ENCODE peak calls at places on chromosomes 4 and X, in four cellular contexts. F is mammary epithelial cell, B is breast epithelium, X is cardiac muscle cell. H is an unnamed sample. For H3K36me3 and H3K4me1, the result is how much of the 10 kb centered on the place peaks cover.

GRCh38 chr4:95129708-95130343 is 372.1 kb downstream of the BMPR1B start:
- DNase-seq in F (peak), B (no peak), X (peak), H (peak)

GRCh38 chr4:27463816-27464215 is 603.2 kb downstream of the STIM2 start:
- DNase-seq in F (peak), B (no peak), X (peak), H (no peak)

GRCh38 chrX:14802943-14803710 is 69.7 kb downstream of the FANCB start:
- DNase-seq in F (peak), B (no peak), X (peak), H (no peak)

GRCh38 chr4:7183161-7183560 is 9.2 kb upstream of the SORCS2 start:
- DNase-seq in F (no peak), B (no peak), X (no peak), H (no peak)

GRCh38 chr4:107900508-107900907 is 30.8 kb upstream of the CYP2U1 start:
- DNase-seq in F (no peak), B (no peak), X (no peak), H (no peak)

GRCh38 chr4:147891476-147892115 is 159.7 kb downstream of the ARHGAP10 start:
- DNase-seq in F (no peak), B (no peak), X (no peak), H (no peak)

GRCh38 chr4:89509708-89510269 is 202.2 kb upstream of the GPRIN3 start:
- DNase-seq in F (peak), B (no peak), X (peak), H (no peak)

GRCh38 chr4:113758361-113758760 is 3.2 kb downstream of the CAMK2D start:
- DNase-seq in F (peak), B (no peak), X (peak), H (no peak)

GRCh38 chrX:70755850-70756249 is 152.7 kb downstream of the TEX11 start:
- DNase-seq in F (no peak), B (no peak), X (no peak), H (no peak)

GRCh38 chr4:126123933-126124332 is 809.2 kb downstream of the FAT4 start:
- DNase-seq in F (no peak), B (no peak), X (peak), H (no peak)

GRCh38 chr4:79466621-79467020 is 58.6 kb upstream of the GK2 start:
- DNase-seq in F (no peak), B (no peak), X (peak), H (no peak)

GRCh38 chr4:7666744-7667143 is 232.0 kb upstream of the PSAPL1 start:
- DNase-seq in F (no peak), B (no peak), X (no peak), H (no peak)

GRCh38 chr4:176883681-176884418 is 91.1 kb upstream of the VEGFC start:
- DNase-seq in F (peak), B (no peak), X (peak), H (no peak)

GRCh38 chr4:155629183-155629825 is 37.3 kb upstream of the GUCY1A1 start:
- DNase-seq in F (peak), B (no peak), X (peak), H (no peak)

GRCh38 chr4:107897823-107898222 is 33.5 kb upstream of the CYP2U1 start:
- DNase-seq in F (no peak), B (no peak), X (no peak), H (no peak)

GRCh38 chr4:184470785-184471110 is 3.6 kb downstream of the IRF2 start:
- DNase-seq in F (no peak), B (no peak), X (no peak), H (no peak)

DNA sequence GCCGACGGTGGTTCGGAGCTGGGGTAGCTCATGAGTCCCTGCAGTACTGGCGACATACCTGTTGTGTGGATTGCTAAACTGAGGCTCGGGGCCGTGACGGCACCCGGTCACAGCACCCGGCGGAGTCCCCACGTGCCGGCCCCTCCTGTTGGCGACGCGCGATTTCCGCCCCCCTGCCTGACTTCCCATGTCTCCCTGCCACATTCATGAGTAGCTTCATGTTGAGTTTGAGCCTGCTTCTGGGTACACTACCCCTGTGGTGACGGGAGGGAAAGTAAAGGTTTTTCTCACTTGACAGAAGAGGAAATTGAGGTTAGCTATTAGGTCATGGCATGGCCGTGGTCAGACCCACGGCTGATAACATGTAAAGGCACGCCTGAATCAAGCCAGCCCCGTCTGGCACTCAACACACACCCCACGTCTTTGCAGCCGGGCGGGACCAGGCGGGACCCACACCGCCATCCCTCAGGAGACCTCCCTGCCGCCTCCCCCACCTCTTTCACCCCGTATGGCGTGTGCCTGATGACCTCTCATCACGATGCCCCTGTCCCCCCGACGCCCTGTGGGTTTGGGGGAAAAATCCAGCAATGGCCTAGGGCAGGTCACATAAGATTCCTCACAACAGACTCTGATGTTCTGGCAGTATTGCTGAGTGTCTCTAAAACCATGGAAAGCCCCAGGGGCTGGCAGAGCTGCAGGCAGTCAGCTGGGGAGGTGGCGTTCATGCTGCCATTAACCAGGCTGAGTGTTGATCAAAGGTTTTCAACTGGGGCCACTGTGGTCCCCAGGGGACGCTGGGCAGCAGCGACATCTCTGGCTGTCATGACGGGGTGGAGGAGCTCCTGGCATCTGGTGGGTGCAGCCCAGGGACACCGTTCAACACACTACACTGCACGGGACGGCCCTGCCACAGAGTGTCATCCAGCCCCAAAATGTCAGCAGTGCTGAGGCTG is 29.2 kb downstream of the P2RY8 start:
- DNase-seq in F (peak), B (no peak), X (no peak), H (no peak)
- H3K27ac ChIP-seq in F (no peak), B (no peak), X (no peak), H (no peak)

GRCh38 chrX:1389181-1389992 is 2.5 kb downstream of the SLC25A6 start:
- DNase-seq in F (no peak), B (no peak), X (no peak), H (no peak)
- H3K36me3 ChIP-seq in F (under half), B (under half), X (half or more), H (half or more)

GRCh38 chr4:73597594-73597993 is 22.6 kb downstream of the RASSF6 start:
- DNase-seq in F (no peak), B (no peak), X (no peak), H (no peak)

GRCh38 chr4:73600917-73601316 is 19.3 kb downstream of the RASSF6 start:
- DNase-seq in F (no peak), B (no peak), X (peak), H (no peak)

GRCh38 chr4:73603307-73603710 is 16.9 kb downstream of the RASSF6 start:
- DNase-seq in F (peak), B (no peak), X (peak), H (no peak)

GRCh38 chr4:73596001-73596400 is 24.2 kb downstream of the RASSF6 start:
- DNase-seq in F (no peak), B (no peak), X (no peak), H (no peak)

DNA sequence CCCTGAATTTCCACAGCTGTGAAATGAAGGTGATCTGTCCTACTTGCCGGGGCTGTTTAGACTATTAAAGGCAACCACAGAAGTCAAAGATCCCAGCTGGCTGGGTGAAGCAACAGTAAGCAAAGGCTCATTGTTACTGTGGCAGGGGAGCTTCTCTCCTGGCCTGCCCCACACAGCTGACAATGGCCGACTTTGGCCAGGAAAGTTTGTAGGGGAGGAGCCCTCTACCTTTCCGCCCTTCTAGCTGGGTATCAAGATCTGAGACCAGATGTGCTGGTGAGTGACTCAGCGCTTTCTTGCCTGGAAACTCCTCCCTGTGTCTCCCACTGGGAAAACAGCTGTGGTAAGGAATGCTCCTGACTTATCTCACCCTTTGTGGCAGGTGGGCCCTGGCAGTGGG is 21.1 kb downstream of the RASSF6 start:
- DNase-seq in F (peak), B (peak), X (peak), H (no peak)
- H3K4me1 ChIP-seq in F (under half), B (under half), X (under half), H (under half)

GRCh38 chrX:72366178-72366577 is 60.5 kb upstream of the CITED1 start:
- DNase-seq in F (no peak), B (no peak), X (no peak), H (no peak)
- H3K27ac ChIP-seq in F (no peak), B (no peak), X (no peak), H (no peak)

GRCh38 chr4:180745019-180745418 is 1498.2 kb upstream of the TENM3 start:
- DNase-seq in F (no peak), B (no peak), X (no peak), H (no peak)
- H3K36me3 ChIP-seq in F (under half), B (under half), X (under half), H (under half)

GRCh38 chrX:151985955-151986354 is 11.5 kb upstream of the GABRE start:
- DNase-seq in F (peak), B (no peak), X (peak), H (no peak)

GRCh38 chrX:151984328-151984727 is 9.9 kb upstream of the GABRE start:
- DNase-seq in F (peak), B (no peak), X (peak), H (no peak)

GRCh38 chrX:151983186-151983585 is 8.7 kb upstream of the GABRE start:
- DNase-seq in F (peak), B (no peak), X (no peak), H (no peak)

GRCh38 chrX:151985531-151985930 is 11.1 kb upstream of the GABRE start:
- DNase-seq in F (no peak), B (no peak), X (no peak), H (no peak)

GRCh38 chrX:151984891-151985290 is 10.4 kb upstream of the GABRE start:
- DNase-seq in F (no peak), B (no peak), X (no peak), H (no peak)
- H3K4me1 ChIP-seq in F (half or more), B (under half), X (under half), H (under half)

DNA sequence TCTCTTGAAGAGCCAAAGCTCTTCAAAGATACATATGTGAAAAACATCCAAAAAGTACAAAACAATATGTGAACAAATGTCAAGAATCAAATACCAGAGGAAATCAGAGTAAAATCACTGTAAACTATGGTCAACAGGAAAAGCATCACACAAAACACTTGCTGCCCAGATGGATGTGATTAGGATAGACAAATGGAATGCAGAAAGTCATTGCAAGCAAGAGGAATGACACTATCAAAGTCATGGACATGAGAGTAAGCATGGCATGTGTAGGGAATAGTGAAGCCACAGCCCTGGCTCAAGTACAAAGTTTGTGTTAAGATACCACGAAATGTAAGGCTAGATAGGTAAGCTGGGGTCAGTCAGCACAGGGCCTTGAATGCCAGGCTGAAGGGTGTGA is 37.7 kb downstream of the CLDN2 start:
- DNase-seq in F (no peak), B (no peak), X (no peak), H (no peak)
- H3K27ac ChIP-seq in F (no peak), B (no peak), X (no peak), H (no peak)

DNA sequence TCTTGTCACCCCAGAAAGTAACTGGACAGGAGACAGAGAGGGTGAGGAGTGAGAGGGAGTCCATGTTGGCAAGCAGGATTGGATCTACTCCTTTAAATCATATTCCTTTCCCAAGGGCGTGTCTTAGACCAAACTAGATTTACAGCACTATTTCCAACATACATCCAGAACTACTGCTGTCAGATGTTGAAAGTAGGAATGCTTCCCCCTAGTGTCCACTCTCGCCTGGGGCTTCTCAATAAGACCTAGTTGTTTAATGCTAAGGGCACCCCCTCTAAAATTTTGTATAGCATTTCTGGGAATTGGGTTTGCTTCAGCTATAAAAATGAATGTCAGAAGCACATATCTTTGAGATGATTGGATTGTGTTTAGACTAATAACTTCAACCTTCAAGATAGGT is 13.3 kb downstream of the OFD1 start:
- DNase-seq in F (peak), B (no peak), X (peak), H (no peak)
- H3K36me3 ChIP-seq in F (under half), B (under half), X (under half), H (under half)